ENCODE peak calls at places on chromosomes 7 and 10, in nine cellular contexts. Q, Z, L, O, E, B, J, M and T are unnamed samples.

GRCh38 chr10:12874501-12874900 is 127.0 kb downstream of the CCDC3 start:
- DNase-seq in E (no peak), Q (no peak), M (no peak), Z (no peak), B (no peak), L (no peak), O (no peak), J (no peak), T (no peak)

GRCh38 chr7:19009936-19010280 is 107.5 kb downstream of the TWIST1 start:
- DNase-seq in L (peak), O (no peak), B (no peak), M (no peak), Z (no peak), J (peak), Q (peak), E (no peak), T (no peak)

GRCh38 chr7:140060788-140061606 is 1.8 kb downstream of the PARP12 start:
- DNase-seq in B (no peak), L (peak), E (no peak), Z (no peak), J (peak), O (peak), M (peak), Q (peak), T (no peak)

GRCh38 chr10:96072673-96073072 is 29.3 kb downstream of the CCNJ start:
- DNase-seq in L (no peak), B (no peak), Z (no peak), E (no peak), Q (peak), J (peak), M (peak), O (peak), T (no peak)

GRCh38 chr10:100143756-100144155 is 42.1 kb downstream of the ERLIN1 start:
- DNase-seq in M (no peak), B (no peak), Z (no peak), O (no peak), L (no peak), Q (no peak), J (no peak), E (no peak), T (no peak)

GRCh38 chr7:100471021-100471420 is 7.0 kb upstream of the SPACDR start:
- DNase-seq in E (no peak), L (no peak), B (no peak), M (no peak), O (no peak), Q (no peak), J (no peak), Z (no peak), T (no peak)

GRCh38 chr7:128073671-128074070 is 42.4 kb upstream of the LRRC4 start:
- DNase-seq in B (no peak), L (no peak), Q (no peak), O (peak), E (no peak), M (no peak), J (no peak), Z (no peak), T (no peak)

GRCh38 chr7:41969713-41970112 is 266.8 kb upstream of the INHBA start:
- DNase-seq in L (peak), O (no peak), Q (no peak), Z (no peak), B (no peak), M (no peak), E (no peak), J (no peak), T (no peak)

GRCh38 chr10:78372806-78373205 is 339.1 kb downstream of the RPS24 start:
- DNase-seq in B (no peak), E (no peak), L (no peak), M (no peak), J (no peak), O (no peak), Z (no peak), Q (no peak), T (no peak)

GRCh38 chr10:62047240-62047897 is 145.9 kb downstream of the ARID5B start:
- DNase-seq in Q (peak), M (peak), Z (no peak), L (peak), B (peak), E (no peak), O (no peak), J (peak), T (no peak)

GRCh38 chr10:31186225-31187010 is 132.6 kb upstream of the ZEB1 start:
- DNase-seq in O (no peak), B (peak), Q (no peak), E (no peak), M (no peak), Z (no peak), L (no peak), J (no peak), T (no peak)

GRCh38 chr7:140653319-140654108 is 12.9 kb upstream of the DENND2A start:
- DNase-seq in Q (peak), Z (peak), L (peak), E (no peak), J (peak), B (peak), M (peak), O (peak), T (no peak)

GRCh38 chr7:131606346-131607290 is 50.2 kb upstream of the PODXL start:
- DNase-seq in Q (no peak), M (no peak), Z (no peak), E (no peak), J (no peak), O (no peak), B (peak), L (no peak), T (no peak)

GRCh38 chr7:33628894-33629293 is 276.4 kb upstream of the BMPER start:
- DNase-seq in E (no peak), B (no peak), Z (no peak), Q (no peak), M (no peak), J (no peak), O (no peak), L (no peak), T (no peak)

GRCh38 chr10:103066141-103067098 is 126.7 kb downstream of the NT5C2 start:
- DNase-seq in B (no peak), Q (no peak), Z (no peak), J (no peak), E (no peak), L (no peak), M (no peak), O (no peak), T (no peak)

GRCh38 chr10:25398680-25399079 is 223.9 kb downstream of the GPR158 start:
- DNase-seq in L (no peak), E (no peak), Z (no peak), M (no peak), O (no peak), B (no peak), J (no peak), Q (no peak), T (no peak)

GRCh38 chr7:76281706-76282343 is 20.6 kb upstream of the HSPB1 start:
- DNase-seq in J (no peak), O (no peak), Q (no peak), B (no peak), Z (no peak), L (no peak), M (no peak), E (no peak), T (no peak)